ENCODE peak calls at places on chromosomes 3 and 15, in ten cellular contexts. P is CD8-positive, alpha-beta T cell; A is endothelial cell of umbilical vein; Q is heart left ventricle; E is upper lobe of right lung; G is GM12878; O is uterus; X is GM23338; R is heart right ventricle; D is endodermal cell. V is an unnamed sample.
A peak's percentile ranks its signal among the peaks of the same experiment; 100 is the strongest.

GRCh38 chr15:88630141-88630721 is 8.6 kb upstream of the ISG20 start:
- DNase-seq in P (no peak), A (peak; percentile 55), Q (peak; percentile 41), E (no peak), G (no peak), O (no peak), X (no peak), R (no peak), D (peak; percentile 82), V (no peak)

GRCh38 chr3:113242091-113242581 is 30.8 kb downstream of the BOC start:
- DNase-seq in P (no peak), A (no peak), Q (no peak), E (no peak), G (no peak), O (no peak), X (no peak), R (no peak), D (no peak), V (no peak)

GRCh38 chr3:146504546-146505197 is 35.3 kb upstream of the PLSCR2 start:
- DNase-seq in P (no peak), A (peak; percentile 49), Q (no peak), E (no peak), G (no peak), O (no peak), X (peak; percentile 68), R (no peak), D (peak; percentile 70), V (no peak)

GRCh38 chr15:70294906-70295305 is 197.2 kb upstream of the TLE3 start:
- DNase-seq in P (no peak), A (no peak), Q (no peak), E (peak; percentile 23), G (no peak), O (no peak), X (no peak), R (no peak), D (no peak), V (no peak)

GRCh38 chr3:129031476-129032215 is 28.9 kb upstream of the GP9 start:
- DNase-seq in P (no peak), A (no peak), Q (no peak), E (peak; percentile 42), G (no peak), O (no peak), X (no peak), R (no peak), D (no peak), V (no peak)

GRCh38 chr3:61497463-61497862 is 63.9 kb upstream of the PTPRG start:
- DNase-seq in P (no peak), A (no peak), Q (no peak), E (no peak), G (no peak), O (no peak), X (no peak), R (no peak), D (no peak), V (no peak)

GRCh38 chr15:31280037-31280830 is 46.4 kb upstream of the KLF13 start:
- DNase-seq in P (no peak), A (no peak), Q (no peak), E (peak; percentile 52), G (no peak), O (no peak), X (no peak), R (peak; percentile 27), D (peak; percentile 35), V (peak; percentile 65)

GRCh38 chr3:127833281-127834032 is 11.1 kb upstream of the MGLL start:
- DNase-seq in P (no peak), A (no peak), Q (no peak), E (no peak), G (no peak), O (no peak), X (no peak), R (no peak), D (peak; percentile 19), V (no peak)

GRCh38 chr15:67755936-67756335 is 69.4 kb upstream of the SKOR1 start:
- DNase-seq in P (no peak), A (no peak), Q (no peak), E (no peak), G (no peak), O (no peak), X (no peak), R (no peak), D (no peak), V (no peak)

GRCh38 chr3:150081084-150081483 is 110.4 kb upstream of the PFN2 start:
- DNase-seq in P (no peak), A (no peak), Q (no peak), E (no peak), G (no peak), O (no peak), X (no peak), R (no peak), D (no peak), V (no peak)

GRCh38 chr15:49664706-49665105 is 43.9 kb downstream of the DTWD1 start:
- DNase-seq in P (no peak), A (no peak), Q (no peak), E (no peak), G (no peak), O (no peak), X (no peak), R (no peak), D (no peak), V (no peak)

GRCh38 chr3:150755902-150756301 is 7.1 kb downstream of the SIAH2 start:
- DNase-seq in P (no peak), A (no peak), Q (no peak), E (no peak), G (no peak), O (no peak), X (no peak), R (no peak), D (no peak), V (no peak)

GRCh38 chr15:38297623-38298388 is 45.2 kb downstream of the SPRED1 start:
- DNase-seq in P (no peak), A (no peak), Q (no peak), E (no peak), G (no peak), O (no peak), X (no peak), R (no peak), D (no peak), V (no peak)

DNA sequence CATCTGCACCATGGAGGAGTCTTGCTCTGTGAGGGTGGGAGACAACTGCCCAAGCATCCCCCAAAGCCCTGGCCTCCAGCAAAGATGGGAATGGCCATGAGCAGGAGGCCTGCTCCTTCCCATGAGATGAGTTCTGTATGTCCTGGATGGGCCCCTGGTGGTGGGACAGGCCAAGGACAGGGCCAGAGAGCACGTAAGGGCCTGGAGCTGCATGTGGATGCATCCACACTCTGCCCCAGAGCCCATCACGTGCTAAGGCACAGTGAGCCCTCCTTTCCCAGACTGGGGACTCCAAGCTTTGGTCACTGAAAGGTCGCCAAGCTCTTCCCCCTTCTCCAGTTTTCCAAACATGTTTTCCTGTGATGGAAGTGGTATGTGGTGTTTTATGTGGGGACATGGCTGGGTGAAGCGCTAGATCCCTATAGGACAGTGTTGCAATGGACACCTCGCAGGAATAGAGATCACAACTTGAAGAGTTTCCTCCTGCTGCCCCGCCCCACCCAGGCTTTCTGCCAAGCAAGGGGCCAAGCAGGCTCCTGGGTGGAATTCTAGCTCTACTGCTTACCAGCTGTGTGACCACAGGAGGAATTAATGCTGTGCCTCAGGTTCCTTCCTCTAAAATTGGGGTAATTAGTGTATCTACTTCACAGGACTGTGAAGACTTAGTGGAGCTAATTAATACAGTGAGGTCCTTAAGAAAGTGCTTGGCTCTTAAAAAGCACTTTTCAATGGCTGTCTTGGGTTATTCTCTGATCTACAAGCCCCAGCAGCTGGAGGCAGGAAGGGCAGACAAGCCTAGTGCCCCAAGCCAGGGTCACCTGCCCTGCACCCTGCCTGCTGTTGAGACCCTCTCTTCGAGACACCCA is 106.4 kb upstream of the RPL32 start:
- DNase-seq in P (no peak), A (peak; percentile 24), Q (peak; percentile 74), E (peak; percentile 75), G (no peak), O (peak; percentile 62), X (peak; percentile 51), R (peak; percentile 74), D (peak; percentile 77), V (no peak)
- H3K4me1 ChIP-seq in P (peaks cover 34% of the 10 kb centered on the region), A (peaks cover 15% of the 10 kb centered on the region), Q (peaks cover 89% of the 10 kb centered on the region), E (peaks cover 43% of the 10 kb centered on the region), G (peaks cover 15% of the 10 kb centered on the region), O (peaks cover 3% of the 10 kb centered on the region), X (peaks cover 3% of the 10 kb centered on the region), R (peaks cover 96% of the 10 kb centered on the region), D (peaks cover 4% of the 10 kb centered on the region), V (no peaks in the 10 kb centered on the region)

DNA sequence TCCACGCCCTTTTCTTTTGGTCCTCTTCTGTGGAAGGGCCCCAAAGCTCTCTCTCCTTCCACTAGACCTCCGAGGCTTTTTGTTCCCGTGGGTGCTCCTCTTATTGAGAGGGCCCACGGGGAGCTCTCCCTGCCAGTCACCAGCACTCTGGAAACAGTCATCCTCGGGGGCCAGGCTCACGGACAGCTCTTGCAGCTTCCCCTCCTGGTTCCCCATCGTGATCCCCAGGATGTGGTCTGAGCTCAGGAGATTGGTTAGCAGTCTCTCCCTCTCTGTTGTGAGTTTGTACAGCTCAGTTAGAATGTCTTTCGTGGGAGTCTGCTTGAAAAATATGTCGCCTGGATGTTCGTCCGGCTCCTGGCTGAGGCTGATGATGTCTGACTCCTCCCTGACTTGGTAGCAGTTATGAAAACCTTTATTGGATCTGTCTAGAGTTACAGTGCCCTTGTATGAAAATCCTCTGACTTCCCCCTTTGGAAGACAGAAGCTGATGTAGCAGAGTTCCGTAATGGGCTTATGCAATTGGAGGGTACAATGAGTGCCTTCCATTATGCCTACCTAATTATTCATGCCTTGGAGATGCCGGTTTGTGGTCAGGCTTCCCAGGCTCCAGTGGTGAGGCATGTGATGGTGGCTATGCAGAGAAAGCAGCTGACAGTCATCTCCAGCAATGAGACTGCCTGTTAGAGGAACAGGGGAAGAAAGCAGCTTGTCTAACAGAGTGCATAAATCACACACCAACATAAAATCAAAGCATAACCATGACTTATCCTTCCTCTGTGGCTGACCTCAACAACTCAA is 39.9 kb downstream of the FMN1 start:
- DNase-seq in P (no peak), A (no peak), Q (peak; percentile 46), E (peak; percentile 71), G (no peak), O (no peak), X (no peak), R (no peak), D (no peak), V (no peak)
- H3K4me1 ChIP-seq in P (no peaks in the 10 kb centered on the region), A (no peaks in the 10 kb centered on the region), Q (no peaks in the 10 kb centered on the region), E (peaks cover 17% of the 10 kb centered on the region), G (no peaks in the 10 kb centered on the region), O (no peaks in the 10 kb centered on the region), X (peaks cover 10% of the 10 kb centered on the region), R (no peaks in the 10 kb centered on the region), D (peaks cover 3% of the 10 kb centered on the region), V (peaks cover 16% of the 10 kb centered on the region)

GRCh38 chr15:44727462-44728231 is 8.7 kb upstream of the TRIM69 start:
- DNase-seq in P (no peak), A (no peak), Q (no peak), E (no peak), G (no peak), O (no peak), X (no peak), R (no peak), D (no peak), V (no peak)
- H3K4me1 ChIP-seq in P (peaks cover 81% of the 10 kb centered on the region), A (peaks cover 32% of the 10 kb centered on the region), Q (peaks cover 40% of the 10 kb centered on the region), E (peaks cover 43% of the 10 kb centered on the region), G (peaks cover 33% of the 10 kb centered on the region), O (no peaks in the 10 kb centered on the region), X (peaks cover 5% of the 10 kb centered on the region), R (peaks cover 61% of the 10 kb centered on the region), D (no peaks in the 10 kb centered on the region), V (peaks cover 14% of the 10 kb centered on the region)

DNA sequence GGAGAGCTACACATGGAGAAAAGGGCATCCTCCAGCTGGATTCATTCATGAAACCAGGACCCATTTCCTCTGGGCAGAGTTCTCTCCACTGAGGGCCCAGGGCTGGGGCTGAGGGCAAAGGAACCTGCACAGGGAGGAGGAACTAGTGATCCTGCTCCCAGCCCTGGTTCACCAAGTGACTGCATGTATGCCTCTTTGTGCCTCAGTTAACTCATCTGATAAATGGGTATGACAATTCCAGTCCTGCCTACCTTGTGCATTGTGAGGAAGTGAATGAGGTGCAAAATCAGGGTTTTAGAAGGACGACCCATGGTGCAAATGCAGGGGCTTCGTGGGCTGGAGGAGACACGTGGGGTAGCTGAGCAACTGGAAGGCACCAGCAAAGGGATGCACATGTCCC is 35.1 kb upstream of the LINGO1 start:
- DNase-seq in P (no peak), A (no peak), Q (no peak), E (no peak), G (no peak), O (no peak), X (no peak), R (no peak), D (no peak), V (no peak)
- H3K4me1 ChIP-seq in P (no peaks in the 10 kb centered on the region), A (no peaks in the 10 kb centered on the region), Q (no peaks in the 10 kb centered on the region), E (no peaks in the 10 kb centered on the region), G (no peaks in the 10 kb centered on the region), O (no peaks in the 10 kb centered on the region), X (no peaks in the 10 kb centered on the region), R (no peaks in the 10 kb centered on the region), D (no peaks in the 10 kb centered on the region), V (peaks cover 12% of the 10 kb centered on the region)